ENCODE peak calls at places on chromosomes 7 and 10, in ten cellular contexts. W is Panc1; L is IMR-90; T is GM23338; D is body of pancreas; M is CD4-positive, CD25-positive, alpha-beta regulatory T cell; X is fibroblast of lung; F is endodermal cell; C is cardiac muscle cell; B is heart left ventricle. O is an unnamed sample. For H3K4me1, the result is how much of the 10 kb centered on the place peaks cover.

GRCh38 chr7:68720722-68721121 is 877.6 kb upstream of the AUTS2 start:
- DNase-seq in B (no peak), W (no peak), X (peak), C (no peak), D (no peak), M (no peak), T (no peak), L (peak), F (no peak), O (no peak)

GRCh38 chr10:74598891-74599566 is 227.4 kb upstream of the KAT6B start:
- DNase-seq in C (no peak), F (no peak), W (no peak), M (no peak), D (no peak), B (no peak), X (peak), L (peak), T (no peak), O (no peak)

GRCh38 chr7:88842217-88842616 is 46.7 kb upstream of the TEX47 start:
- DNase-seq in D (no peak), M (no peak), W (no peak), X (no peak), L (no peak), T (no peak), B (no peak), F (no peak), C (no peak), O (no peak)

GRCh38 chr7:152292897-152293296 is 142.9 kb downstream of the KMT2C start:
- DNase-seq in C (no peak), D (no peak), B (no peak), L (no peak), M (no peak), W (no peak), X (no peak), F (no peak), T (no peak), O (no peak)

GRCh38 chr10:51035344-51035743 is 38.9 kb upstream of the PRKG1 start:
- DNase-seq in W (no peak), F (no peak), X (no peak), L (no peak), B (no peak), M (no peak), D (peak), T (peak), C (no peak), O (no peak)

GRCh38 chr10:57964371-57964770 is 303.3 kb downstream of the IPMK start:
- DNase-seq in M (no peak), W (no peak), X (peak), T (no peak), D (peak), B (peak), F (no peak), C (no peak), L (peak), O (no peak)

GRCh38 chr10:74000892-74001669 is 3.2 kb downstream of the VCL start:
- DNase-seq in T (no peak), W (no peak), D (no peak), F (peak), X (no peak), C (no peak), L (no peak), B (no peak), M (no peak), O (no peak)

GRCh38 chr7:23003505-23004246 is 10.3 kb downstream of the HYCC1 start:
- DNase-seq in M (no peak), B (no peak), F (no peak), T (no peak), C (no peak), W (no peak), L (peak), X (peak), D (no peak), O (no peak)

GRCh38 chr10:119030421-119031250 is 1.1 kb downstream of the NANOS1 start:
- DNase-seq in X (peak), T (peak), C (peak), M (peak), F (peak), D (peak), W (no peak), B (peak), L (peak), O (peak)

GRCh38 chr7:6502886-6503285 is 48.4 kb downstream of the GRID2IP start:
- DNase-seq in F (no peak), T (no peak), B (no peak), W (no peak), X (no peak), D (peak), C (no peak), L (no peak), M (no peak), O (no peak)

GRCh38 chr7:157407512-157408257 is 70.9 kb downstream of the DNAJB6 start:
- DNase-seq in D (no peak), B (peak), W (no peak), F (no peak), T (no peak), L (no peak), X (no peak), C (no peak), M (no peak), O (no peak)

GRCh38 chr10:48551796-48552591 is 52.9 kb downstream of the ARHGAP22 start:
- DNase-seq in F (peak), M (no peak), X (peak), B (peak), T (peak), D (peak), W (peak), L (peak), C (peak), O (peak)

GRCh38 chr7:2440608-2441245 is 35.5 kb downstream of the GRIFIN start:
- DNase-seq in F (no peak), W (no peak), L (no peak), T (no peak), D (peak), C (peak), B (no peak), X (no peak), M (no peak), O (peak)

GRCh38 chr10:555281-555680 is 134.2 kb downstream of the DIP2C start:
- DNase-seq in T (no peak), M (no peak), D (no peak), B (no peak), C (no peak), W (no peak), L (no peak), F (peak), X (no peak), O (no peak)

GRCh38 chr7:44565795-44566559 is 7.7 kb downstream of the DDX56 start:
- DNase-seq in D (no peak), T (no peak), M (no peak), L (no peak), X (no peak), C (no peak), F (no peak), B (no peak), W (no peak), O (no peak)

GRCh38 chr10:126878594-126878993 is 26.6 kb upstream of the DOCK1 start:
- DNase-seq in X (no peak), B (no peak), F (no peak), D (no peak), C (no peak), M (no peak), T (no peak), W (no peak), L (no peak), O (no peak)

GRCh38 chr7:70415179-70415972 is 716.6 kb upstream of the GALNT17 start:
- DNase-seq in X (no peak), L (no peak), C (no peak), W (no peak), D (no peak), M (no peak), T (no peak), F (peak), B (no peak), O (no peak)

GRCh38 chr7:1459930-1460756 is 873 bp upstream of the MICALL2 start:
- DNase-seq in L (no peak), M (peak), B (peak), C (no peak), D (peak), T (no peak), F (no peak), X (no peak), W (no peak), O (peak)

GRCh38 chr7:33880787-33881186 is 24.6 kb upstream of the BMPER start:
- DNase-seq in L (peak), M (no peak), D (no peak), T (no peak), B (no peak), C (no peak), X (peak), W (no peak), F (no peak), O (no peak)

GRCh38 chr10:18616337-18616736 is 35.0 kb downstream of the NSUN6 start:
- DNase-seq in C (no peak), D (no peak), F (no peak), T (no peak), M (no peak), W (no peak), X (no peak), L (no peak), B (no peak), O (no peak)

GRCh38 chr10:14453593-14453992 is 122.9 kb upstream of the FRMD4A start:
- DNase-seq in D (no peak), W (no peak), T (no peak), L (no peak), C (no peak), M (no peak), B (no peak), X (no peak), F (no peak), O (no peak)

GRCh38 chr10:34033067-34033466 is 698.6 kb upstream of the NRP1 start:
- DNase-seq in B (no peak), L (no peak), D (no peak), C (no peak), W (no peak), F (no peak), X (no peak), M (no peak), T (no peak), O (no peak)

GRCh38 chr7:22173884-22174573 is 182.9 kb downstream of the RAPGEF5 start:
- DNase-seq in C (no peak), X (no peak), D (no peak), B (no peak), T (no peak), M (no peak), F (no peak), L (no peak), W (no peak), O (no peak)

GRCh38 chr10:114718386-114718785 is 60.3 kb upstream of the ABLIM1 start:
- DNase-seq in W (no peak), C (no peak), M (no peak), T (no peak), D (no peak), B (no peak), L (no peak), X (peak), F (no peak), O (no peak)

GRCh38 chr10:94310369-94310768 is 52.4 kb downstream of the NOC3L start:
- DNase-seq in X (no peak), M (no peak), L (no peak), B (no peak), F (no peak), D (no peak), C (no peak), T (no peak), W (no peak), O (no peak)

GRCh38 chr10:119654540-119654939 is 3.4 kb downstream of the BAG3 start:
- DNase-seq in T (no peak), M (no peak), F (peak), X (no peak), B (peak), L (no peak), C (no peak), D (peak), W (no peak), O (peak)

GRCh38 chr10:110368556-110368955 is 63.8 kb upstream of the SMNDC1 start:
- DNase-seq in T (no peak), W (no peak), X (no peak), F (no peak), L (no peak), C (no peak), D (no peak), M (no peak), B (no peak), O (no peak)

DNA sequence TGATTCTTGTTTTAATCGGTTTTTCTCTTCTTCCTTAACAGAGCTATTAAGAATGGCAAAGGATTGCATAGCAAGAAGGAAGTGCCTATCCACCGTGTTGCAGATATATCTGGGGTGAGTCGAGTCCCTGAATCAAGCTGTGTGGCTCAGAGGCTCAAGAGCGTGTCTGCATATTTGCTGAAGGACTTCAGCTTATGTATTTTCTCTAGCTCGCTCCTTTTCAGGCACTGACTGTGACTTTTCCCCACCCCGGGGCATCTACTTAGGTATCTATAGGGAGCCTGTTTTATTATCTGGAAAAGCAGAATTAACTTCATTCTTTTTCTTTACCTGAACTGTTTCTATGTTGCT is 126.6 kb downstream of the LRRC4 start:
- DNase-seq in W (no peak), T (peak), F (no peak), M (no peak), C (no peak), X (no peak), D (no peak), L (peak), B (no peak), O (no peak)
- H3K4me1 ChIP-seq in W (under half), T (half or more), F (under half), M (under half), C (under half), X (under half), D (half or more), L (under half), B (under half), O (under half)

DNA sequence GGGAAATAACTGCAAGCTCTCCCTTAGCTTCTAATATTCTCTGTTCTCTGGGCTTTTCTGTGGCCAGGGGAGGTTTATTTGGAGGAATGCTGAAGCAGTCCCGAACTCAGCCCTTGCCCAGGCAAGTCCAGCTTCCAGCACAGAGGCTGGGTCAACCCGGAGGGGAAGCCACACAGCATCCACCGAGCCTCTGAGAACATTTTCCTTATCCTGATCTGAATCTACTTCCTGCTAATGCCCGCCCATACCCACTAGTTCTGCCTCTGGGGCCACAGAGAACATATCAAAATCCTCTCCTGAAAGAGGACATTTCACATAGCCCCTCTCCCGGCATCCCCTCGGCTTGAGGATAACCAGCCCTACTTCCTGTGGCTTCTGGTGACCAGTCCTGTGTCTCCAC is 31.1 kb downstream of the SH3PXD2A start:
- DNase-seq in C (no peak), L (no peak), M (no peak), X (no peak), F (no peak), D (no peak), B (no peak), T (no peak), W (no peak), O (no peak)
- H3K4me1 ChIP-seq in C (under half), L (under half), M (under half), X (under half), F (under half), D (half or more), B (under half), T (under half), W (under half), O (under half)

GRCh38 chr10:79245539-79246208 is 101.6 kb upstream of the PPIF start:
- DNase-seq in D (no peak), T (no peak), X (peak), F (no peak), M (no peak), L (no peak), W (no peak), B (no peak), C (no peak), O (no peak)

GRCh38 chr10:79247373-79248137 is 99.7 kb upstream of the PPIF start:
- DNase-seq in C (no peak), L (no peak), M (no peak), T (no peak), D (no peak), F (no peak), W (no peak), X (no peak), B (no peak), O (no peak)

GRCh38 chr10:79244841-79245504 is 102.3 kb upstream of the PPIF start:
- DNase-seq in M (no peak), C (no peak), W (no peak), T (no peak), L (no peak), X (peak), D (peak), F (no peak), B (no peak), O (no peak)

GRCh38 chr10:79246606-79247275 is 100.5 kb upstream of the PPIF start:
- DNase-seq in C (no peak), B (peak), T (no peak), L (no peak), F (no peak), M (no peak), X (peak), W (no peak), D (peak), O (peak)

DNA sequence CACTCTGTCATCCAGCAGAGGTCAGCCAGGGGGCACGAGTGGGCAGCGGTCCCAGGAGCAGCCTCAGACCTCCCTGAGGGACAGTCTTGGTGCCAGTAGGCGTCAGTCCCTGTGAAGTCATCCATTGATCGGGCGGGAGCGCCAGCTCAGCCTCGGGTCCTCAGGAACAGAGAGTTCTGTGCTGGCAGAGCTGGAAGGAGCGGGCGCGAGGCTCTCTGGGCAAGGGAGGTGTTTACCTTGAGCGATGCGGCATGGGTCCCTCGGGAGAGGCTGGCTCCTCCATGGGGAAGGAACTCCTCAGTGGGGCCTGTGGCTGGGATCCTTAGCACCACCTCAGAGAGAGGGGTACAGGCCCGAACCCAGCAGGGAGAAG is 101.1 kb upstream of the PPIF start:
- DNase-seq in T (no peak), L (no peak), B (peak), C (no peak), W (no peak), M (no peak), X (peak), F (no peak), D (peak), O (peak)
- H3K4me1 ChIP-seq in T (under half), L (under half), B (half or more), C (under half), W (under half), M (half or more), X (under half), F (under half), D (half or more), O (under half)

GRCh38 chr7:30474485-30474884 is 4.1 kb downstream of the NOD1 start:
- DNase-seq in M (no peak), L (no peak), T (no peak), W (no peak), X (no peak), F (peak), C (no peak), B (no peak), D (no peak), O (no peak)

GRCh38 chr7:30472081-30472770 is 6.4 kb downstream of the NOD1 start:
- DNase-seq in D (no peak), B (no peak), M (no peak), X (no peak), F (peak), C (no peak), T (no peak), W (no peak), L (no peak), O (no peak)

GRCh38 chr7:30472771-30473392 is 5.7 kb downstream of the NOD1 start:
- DNase-seq in D (no peak), W (no peak), F (peak), M (no peak), T (no peak), C (peak), L (peak), X (peak), B (no peak), O (no peak)

GRCh38 chr7:30473903-30474302 is 4.7 kb downstream of the NOD1 start:
- DNase-seq in T (no peak), M (no peak), B (no peak), X (no peak), D (no peak), W (no peak), F (no peak), L (no peak), C (no peak), O (no peak)

DNA sequence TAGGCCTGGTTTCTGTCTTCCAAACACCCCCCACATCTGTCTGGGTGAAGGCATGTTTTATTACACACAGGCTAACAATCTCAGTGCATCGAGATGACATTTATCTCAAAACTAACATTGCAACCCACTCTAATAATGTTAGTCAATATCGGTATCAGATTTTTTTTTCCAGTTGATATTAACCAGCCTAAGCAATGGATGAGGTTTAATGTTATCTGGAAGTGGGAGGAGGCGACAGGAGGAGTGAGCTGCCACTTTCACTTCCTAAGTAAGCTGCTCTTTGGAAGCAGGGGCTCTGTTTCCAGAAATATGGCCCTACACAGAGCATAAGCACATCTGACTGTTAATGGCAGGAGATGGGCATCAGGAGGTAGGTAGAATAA is 5.2 kb downstream of the NOD1 start:
- DNase-seq in X (no peak), F (peak), B (no peak), W (no peak), M (no peak), T (no peak), D (no peak), L (no peak), C (no peak), O (no peak)
- H3K4me1 ChIP-seq in X (half or more), F (under half), B (half or more), W (under half), M (under half), T (under half), D (half or more), L (under half), C (half or more), O (under half)

GRCh38 chr7:134446446-134446845 is 12.5 kb downstream of the AKR1B1 start:
- DNase-seq in C (no peak), M (no peak), X (no peak), L (no peak), B (no peak), T (no peak), F (no peak), W (no peak), D (no peak), O (no peak)
- H3K4me1 ChIP-seq in C (under half), M (under half), X (under half), L (under half), B (under half), T (under half), F (under half), W (under half), D (under half), O (under half)

DNA sequence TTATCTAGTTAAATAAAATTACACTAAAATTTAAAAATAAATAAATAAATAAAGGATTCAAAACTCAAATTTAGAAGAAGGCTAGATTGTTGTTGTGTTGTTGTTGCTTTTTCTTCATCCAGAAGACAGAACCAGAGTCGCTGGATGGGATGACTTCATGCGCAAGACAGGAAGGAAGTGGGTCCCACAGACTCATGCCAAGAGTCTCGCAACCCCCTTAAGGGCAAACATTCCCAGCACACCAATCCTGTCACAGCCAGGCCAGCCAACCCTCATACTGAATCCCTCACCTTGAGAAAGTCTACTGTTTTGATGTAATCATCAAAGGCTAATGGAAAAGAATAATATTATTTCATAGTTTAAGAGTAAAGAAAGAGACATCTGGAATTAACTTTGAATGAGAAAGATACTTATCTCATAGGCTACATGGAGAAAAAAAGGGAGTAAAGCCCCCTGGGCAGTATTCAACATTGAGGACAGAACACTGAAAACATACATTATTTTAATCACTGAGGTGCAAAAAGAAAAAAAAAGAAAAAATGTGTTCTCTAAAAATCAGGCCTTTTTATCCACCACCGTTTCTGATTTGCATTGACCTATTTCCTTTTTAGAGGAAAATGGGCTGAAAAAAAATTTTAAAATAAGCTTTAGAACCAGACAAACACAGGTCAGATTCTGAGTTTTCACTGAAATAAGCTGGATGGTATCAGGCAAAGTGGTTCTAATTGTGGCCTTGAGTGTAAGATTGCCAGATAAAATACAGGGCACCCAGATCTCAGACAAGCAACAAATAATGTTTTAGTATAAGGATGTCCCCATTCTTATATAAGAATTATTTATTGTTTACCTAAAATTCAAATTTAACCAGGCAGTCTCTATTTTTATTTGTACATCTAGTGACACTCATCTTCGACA is 826.5 kb downstream of the TNS3 start:
- DNase-seq in M (no peak), D (no peak), L (no peak), T (no peak), B (no peak), C (no peak), W (no peak), F (no peak), X (peak), O (no peak)
- H3K4me1 ChIP-seq in M (under half), D (under half), L (under half), T (under half), B (under half), C (under half), W (under half), F (under half), X (under half), O (under half)